ENCODE peak calls at places on chromosomes 7 and 10, in four cellular contexts. W is activated T-cell treated with anti-CD3 and anti-CD28 coated beads for 1 hour, I is cardiac septum, K is T-cell. M is an unnamed sample.

GRCh38 chr10:28604567-28605536 is 71.9 kb downstream of the WAC start:
- DNase-seq in W (no peak), I (no peak), K (no peak), M (no peak)

GRCh38 chr7:148838905-148839304 is 45.2 kb downstream of the EZH2 start:
- DNase-seq in W (no peak), I (no peak), K (no peak), M (no peak)

GRCh38 chr10:35928017-35928619 is 286.0 kb upstream of the FZD8 start:
- DNase-seq in W (no peak), I (no peak), K (no peak), M (no peak)

GRCh38 chr7:128833148-128833938 is 3.1 kb downstream of the FLNC start:
- DNase-seq in W (no peak), I (no peak), K (no peak), M (no peak)

GRCh38 chr10:30176182-30176581 is 116.8 kb upstream of the JCAD start:
- DNase-seq in W (no peak), I (no peak), K (no peak), M (no peak)

GRCh38 chr10:14093735-14094484 is 236.8 kb downstream of the FRMD4A start:
- DNase-seq in W (no peak), I (no peak), K (no peak), M (no peak)

GRCh38 chr10:97454330-97455036 is 8.5 kb downstream of the ZDHHC16 start:
- DNase-seq in W (peak; percentile 25), I (no peak), K (no peak), M (no peak)

GRCh38 chr10:103512591-103513382 is 19.3 kb downstream of the NEURL1 start:
- DNase-seq in W (no peak), I (no peak), K (no peak), M (no peak)

GRCh38 chr10:95755511-95756004 is 405 bp upstream of the ENTPD1 start:
- DNase-seq in W (no peak), I (peak; percentile 87), K (no peak), M (no peak)

GRCh38 chr7:44977304-44977858 is 1.4 kb downstream of the MYO1G start:
- DNase-seq in W (peak; percentile 62), I (no peak), K (peak; percentile 56), M (no peak)

GRCh38 chr10:121631296-121631695 is 33.1 kb upstream of the FGFR2 start:
- DNase-seq in W (no peak), I (no peak), K (no peak), M (no peak)